ENCODE peak calls at places on chromosomes 7 and 10, in nine cellular contexts. T, J, K, L, W, U, F, R and V are unnamed samples.

GRCh38 chr10:83127942-83128575 is 1011.2 kb upstream of the GHITM start:
- DNase-seq in K (no peak), L (no peak), W (no peak), T (no peak), J (no peak), F (peak; percentile 22), U (no peak), R (no peak), V (no peak)

GRCh38 chr7:7832518-7832917 is 114.1 kb upstream of the RPA3 start:
- DNase-seq in W (no peak), F (no peak), L (no peak), U (no peak), R (no peak), J (no peak), T (no peak), K (no peak), V (no peak)

GRCh38 chr7:19080076-19080475 is 37.4 kb downstream of the TWIST1 start:
- DNase-seq in L (no peak), W (no peak), R (no peak), T (no peak), U (no peak), J (no peak), F (no peak), K (no peak), V (no peak)

GRCh38 chr10:21637795-21638194 is 103.8 kb downstream of the MLLT10 start:
- DNase-seq in L (no peak), K (no peak), F (no peak), U (no peak), W (no peak), T (no peak), R (no peak), J (no peak), V (no peak)

GRCh38 chr10:1638889-1639418 is 98.4 kb downstream of the ADARB2 start:
- DNase-seq in K (no peak), R (no peak), U (no peak), F (peak; percentile 56), L (no peak), W (no peak), J (peak; percentile 85), T (no peak), V (no peak)

GRCh38 chr10:35375091-35375765 is 38.9 kb downstream of the CCNY start:
- DNase-seq in U (no peak), R (peak; percentile 49), J (no peak), T (no peak), K (no peak), W (no peak), L (peak; percentile 43), F (no peak), V (no peak)

GRCh38 chr7:47266799-47267198 is 315.1 kb downstream of the TNS3 start:
- DNase-seq in U (no peak), R (peak; percentile 23), W (no peak), J (no peak), F (peak; percentile 98), T (no peak), K (no peak), L (no peak), V (no peak)

GRCh38 chr10:103660364-103661197 is 167.1 kb downstream of the NEURL1 start:
- DNase-seq in K (peak; percentile 23), W (no peak), U (no peak), J (no peak), L (peak; percentile 68), T (no peak), F (peak; percentile 32), R (peak; percentile 74), V (peak; percentile 39)

GRCh38 chr7:106283831-106284515 is 810 bp downstream of the NAMPT start:
- DNase-seq in F (peak; percentile 47), U (peak; percentile 54), J (peak; percentile 60), R (peak; percentile 68), L (peak; percentile 54), T (peak; percentile 51), K (peak; percentile 72), W (peak; percentile 9), V (peak; percentile 53)

GRCh38 chr10:46552526-46553237 is 3.8 kb downstream of the GPRIN2 start:
- DNase-seq in J (peak; percentile 79), U (peak; percentile 3), R (no peak), L (no peak), W (no peak), K (no peak), F (no peak), T (no peak), V (peak; percentile 10)

GRCh38 chr10:114683162-114683561 is 25.1 kb upstream of the ABLIM1 start:
- DNase-seq in K (no peak), J (no peak), W (no peak), U (no peak), T (no peak), R (no peak), L (no peak), F (peak; percentile 15), V (no peak)

GRCh38 chr7:71616217-71616616 is 484.3 kb downstream of the GALNT17 start:
- DNase-seq in J (no peak), K (no peak), W (no peak), T (no peak), R (no peak), F (no peak), L (no peak), U (no peak), V (no peak)

GRCh38 chr10:124288928-124289921 is 129.5 kb downstream of the OAT start:
- DNase-seq in R (no peak), T (no peak), J (no peak), U (no peak), F (no peak), L (no peak), K (no peak), W (no peak), V (no peak)

GRCh38 chr7:875476-876076 is 778 bp upstream of the GET4 start:
- DNase-seq in U (no peak), T (no peak), W (no peak), L (no peak), F (no peak), R (no peak), J (peak; percentile 34), K (no peak), V (no peak)

GRCh38 chr10:68223535-68224165 is 8.3 kb downstream of the ATOH7 start:
- DNase-seq in L (no peak), F (no peak), K (no peak), T (no peak), U (no peak), R (no peak), J (no peak), W (no peak), V (no peak)

GRCh38 chr10:91163709-91164474 is 56.6 kb upstream of the PCGF5 start:
- DNase-seq in W (peak; percentile 56), T (peak; percentile 46), K (peak; percentile 61), J (no peak), F (peak; percentile 67), L (peak; percentile 89), R (peak; percentile 96), U (peak; percentile 79), V (peak; percentile 41)

GRCh38 chr10:61792921-61793320 is 108.6 kb upstream of the ARID5B start:
- DNase-seq in U (no peak), L (no peak), R (no peak), W (no peak), F (no peak), K (no peak), J (peak; percentile 37), T (no peak), V (no peak)

GRCh38 chr7:92723978-92724377 is 112.4 kb downstream of the CDK6 start:
- DNase-seq in J (no peak), T (peak; percentile 69), F (no peak), K (no peak), U (no peak), W (no peak), R (no peak), L (no peak), V (no peak)